ENCODE peak calls at places on chromosomes 13 and 19, in six cellular contexts. O is ascending aorta; N is T-cell; P is skeletal muscle cell; B is AG04449; M is CD8-positive, alpha-beta T cell. C is an unnamed sample.

GRCh38 chr13:113627136-113627535 is 30.9 kb downstream of the ATP4B start:
- DNase-seq in O (no peak), N (no peak), P (no peak), B (no peak), M (no peak), C (no peak)

GRCh38 chr13:99228737-99229691 is 28.4 kb downstream of the UBAC2 start:
- DNase-seq in O (no peak), N (no peak), P (peak), B (peak), M (no peak), C (peak)

GRCh38 chr19:3547301-3547731 is 8.3 kb downstream of the TEKTIP1 start:
- DNase-seq in O (no peak), N (no peak), P (no peak), B (no peak), M (peak), C (no peak)

GRCh38 chr19:33819875-33820781 is 23.5 kb downstream of the KCTD15 start:
- DNase-seq in O (peak), N (peak), P (peak), B (no peak), M (peak), C (peak)

GRCh38 chr13:76210262-76210661 is 574.1 kb downstream of the LMO7 start:
- DNase-seq in O (no peak), N (no peak), P (no peak), B (no peak), M (no peak), C (peak)

GRCh38 chr13:41416276-41416675 is 41.1 kb upstream of the RGCC start:
- DNase-seq in O (no peak), N (no peak), P (no peak), B (no peak), M (no peak), C (peak)

GRCh38 chr13:52454459-52454824 is 836 bp upstream of the CKAP2 start:
- DNase-seq in O (no peak), N (peak), P (no peak), B (no peak), M (peak), C (peak)

GRCh38 chr19:49830766-49831165 is 12.7 kb downstream of the MED25 start:
- DNase-seq in O (no peak), N (no peak), P (no peak), B (no peak), M (no peak), C (no peak)

GRCh38 chr19:21532904-21533303 is 27.5 kb downstream of the ZNF429 start:
- DNase-seq in O (no peak), N (no peak), P (no peak), B (no peak), M (no peak), C (no peak)

GRCh38 chr13:40254394-40254793 is 412.0 kb downstream of the FOXO1 start:
- DNase-seq in O (no peak), N (no peak), P (no peak), B (no peak), M (no peak), C (no peak)

GRCh38 chr13:80363890-80364503 is 23.1 kb upstream of the SPRY2 start:
- DNase-seq in O (no peak), N (no peak), P (no peak), B (no peak), M (no peak), C (peak)

GRCh38 chr19:58021541-58022282 is 12.1 kb upstream of the ZSCAN1 start:
- DNase-seq in O (no peak), N (peak), P (no peak), B (no peak), M (peak), C (peak)

GRCh38 chr19:22945560-22945959 is 57.4 kb downstream of the ZNF728 start:
- DNase-seq in O (no peak), N (no peak), P (peak), B (no peak), M (no peak), C (no peak)